ENCODE peak calls at places on chromosomes 3 and 15, in ten cellular contexts. Q, I, N, M, X, U, A, V, C and G are unnamed samples.

GRCh38 chr3:51777985-51778384 is 1.1 kb downstream of the IQCF6 start:
- DNase-seq in Q (no peak), I (no peak), N (no peak), M (no peak), X (no peak), U (no peak), A (no peak), V (no peak), C (peak), G (no peak)

GRCh38 chr3:119794971-119795612 is 13.2 kb downstream of the NR1I2 start:
- DNase-seq in Q (no peak), I (peak), N (peak), M (no peak), X (peak), U (peak), A (no peak), V (peak), C (no peak), G (no peak)

GRCh38 chr15:39095218-39095879 is 485.5 kb upstream of the THBS1 start:
- DNase-seq in Q (no peak), I (no peak), N (no peak), M (no peak), X (no peak), U (no peak), A (no peak), V (peak), C (no peak), G (no peak)

GRCh38 chr3:63934484-63934883 is 22.3 kb upstream of the SCAANT1 start:
- DNase-seq in Q (no peak), I (no peak), N (no peak), M (no peak), X (no peak), U (no peak), A (no peak), V (no peak), C (no peak), G (peak)

GRCh38 chr15:36896949-36897348 is 203.4 kb downstream of the MEIS2 start:
- DNase-seq in Q (no peak), I (no peak), N (no peak), M (no peak), X (no peak), U (no peak), A (no peak), V (peak), C (no peak), G (no peak)

GRCh38 chr3:99586680-99587079 is 51.7 kb upstream of the COL8A1 start:
- DNase-seq in Q (no peak), I (no peak), N (no peak), M (no peak), X (peak), U (no peak), A (no peak), V (no peak), C (no peak), G (no peak)

GRCh38 chr3:194865081-194865480 is 179.4 kb downstream of the FAM43A start:
- DNase-seq in Q (no peak), I (no peak), N (no peak), M (no peak), X (no peak), U (no peak), A (no peak), V (no peak), C (no peak), G (no peak)

GRCh38 chr3:126782554-126782953 is 78.5 kb downstream of the CHCHD6 start:
- DNase-seq in Q (no peak), I (no peak), N (peak), M (no peak), X (peak), U (peak), A (no peak), V (no peak), C (no peak), G (no peak)

GRCh38 chr3:87958289-87958688 is 100.5 kb downstream of the CGGBP1 start:
- DNase-seq in Q (no peak), I (no peak), N (no peak), M (no peak), X (no peak), U (no peak), A (no peak), V (no peak), C (peak), G (no peak)

GRCh38 chr3:174035317-174035886 is 637.9 kb downstream of the NLGN1 start:
- DNase-seq in Q (no peak), I (no peak), N (no peak), M (no peak), X (peak), U (no peak), A (no peak), V (no peak), C (peak), G (no peak)

GRCh38 chr15:39860200-39860599 is 59.9 kb downstream of the GPR176 start:
- DNase-seq in Q (no peak), I (peak), N (no peak), M (no peak), X (no peak), U (no peak), A (no peak), V (no peak), C (no peak), G (no peak)

GRCh38 chr3:25035511-25035910 is 392.6 kb upstream of the RARB start:
- DNase-seq in Q (no peak), I (no peak), N (no peak), M (no peak), X (no peak), U (no peak), A (no peak), V (no peak), C (no peak), G (no peak)

GRCh38 chr3:128438488-128439072 is 28.1 kb downstream of the DNAJB8 start:
- DNase-seq in Q (no peak), I (no peak), N (no peak), M (no peak), X (no peak), U (no peak), A (no peak), V (peak), C (peak), G (no peak)

GRCh38 chr3:183328164-183328563 is 75.1 kb downstream of the B3GNT5 start:
- DNase-seq in Q (no peak), I (no peak), N (no peak), M (no peak), X (no peak), U (no peak), A (no peak), V (no peak), C (no peak), G (no peak)

GRCh38 chr3:69410301-69410700 is 24.4 kb upstream of the FRMD4B start:
- DNase-seq in Q (peak), I (peak), N (peak), M (peak), X (peak), U (peak), A (peak), V (peak), C (peak), G (peak)

GRCh38 chr15:76987276-76987675 is 7.7 kb upstream of the PSTPIP1 start:
- DNase-seq in Q (no peak), I (no peak), N (no peak), M (no peak), X (no peak), U (no peak), A (no peak), V (no peak), C (no peak), G (no peak)

GRCh38 chr15:71761649-71762048 is 48.7 kb upstream of the NR2E3 start:
- DNase-seq in Q (no peak), I (no peak), N (peak), M (no peak), X (peak), U (peak), A (no peak), V (no peak), C (no peak), G (no peak)

GRCh38 chr3:150830094-150830681 is 67.2 kb upstream of the SIAH2 start:
- DNase-seq in Q (no peak), I (no peak), N (no peak), M (no peak), X (no peak), U (peak), A (peak), V (peak), C (no peak), G (no peak)

GRCh38 chr3:73046195-73046594 is 15.3 kb upstream of the EBLN2 start:
- DNase-seq in Q (no peak), I (no peak), N (no peak), M (no peak), X (no peak), U (no peak), A (no peak), V (no peak), C (no peak), G (no peak)

GRCh38 chr15:89958107-89958805 is 42.9 kb upstream of the ZNF710 start:
- DNase-seq in Q (no peak), I (no peak), N (peak), M (no peak), X (no peak), U (no peak), A (no peak), V (no peak), C (no peak), G (no peak)

GRCh38 chr15:84387086-84387485 is 151.5 kb downstream of the GOLGA6L4 start:
- DNase-seq in Q (no peak), I (no peak), N (no peak), M (no peak), X (no peak), U (no peak), A (no peak), V (no peak), C (no peak), G (no peak)

GRCh38 chr15:91853968-91854943 is 748 bp downstream of the SLCO3A1 start:
- DNase-seq in Q (no peak), I (peak), N (peak), M (no peak), X (peak), U (peak), A (peak), V (peak), C (peak), G (peak)